ENCODE peak calls at places on chromosomes 3 and 15, in five cellular contexts. One of them, this sample, is unnamed.

GRCh38 chr15:83446904-83447708 is at the start of gene SH3GL3:
- DNase-seq in GM13976: peak; percentile 33
- DNase-seq in activated CD8-positive, alpha-beta T cell treated with anti-CD3 and anti-CD28 coated beads for 36 hours: peak; percentile 80
- DNase-seq in fibroblast of the aortic adventitia: peak; percentile 52
- DNase-seq in WTC11: peak; percentile 79
- DNase-seq in this sample: no peak

GRCh38 chr3:32360514-32360869 is 31.2 kb upstream of the CMTM7 start:
- DNase-seq in activated CD8-positive, alpha-beta T cell treated with anti-CD3 and anti-CD28 coated beads for 36 hours: no peak
- DNase-seq in GM13976: no peak
- DNase-seq in WTC11: no peak
- DNase-seq in fibroblast of the aortic adventitia: no peak
- DNase-seq in this sample: no peak

GRCh38 chr15:75887178-75887577 is 16.5 kb upstream of the FBXO22 start:
- DNase-seq in activated CD8-positive, alpha-beta T cell treated with anti-CD3 and anti-CD28 coated beads for 36 hours: no peak
- DNase-seq in WTC11: no peak
- DNase-seq in GM13976: no peak
- DNase-seq in fibroblast of the aortic adventitia: no peak
- DNase-seq in this sample: no peak

GRCh38 chr3:35383719-35384555 is 255.4 kb upstream of the ARPP21 start:
- DNase-seq in WTC11: no peak
- DNase-seq in activated CD8-positive, alpha-beta T cell treated with anti-CD3 and anti-CD28 coated beads for 36 hours: no peak
- DNase-seq in fibroblast of the aortic adventitia: no peak
- DNase-seq in GM13976: no peak
- DNase-seq in this sample: no peak

GRCh38 chr3:65919841-65920240 is 118.9 kb downstream of the MAGI1 start:
- DNase-seq in activated CD8-positive, alpha-beta T cell treated with anti-CD3 and anti-CD28 coated beads for 36 hours: no peak
- DNase-seq in fibroblast of the aortic adventitia: peak; percentile 36
- DNase-seq in GM13976: no peak
- DNase-seq in WTC11: no peak
- DNase-seq in this sample: no peak

GRCh38 chr3:109025896-109026295 is 72.2 kb upstream of the GUCA1C start:
- DNase-seq in fibroblast of the aortic adventitia: no peak
- DNase-seq in GM13976: no peak
- DNase-seq in activated CD8-positive, alpha-beta T cell treated with anti-CD3 and anti-CD28 coated beads for 36 hours: no peak
- DNase-seq in WTC11: no peak
- DNase-seq in this sample: no peak

GRCh38 chr15:87942316-87942715 is 314.2 kb downstream of the NTRK3 start:
- DNase-seq in activated CD8-positive, alpha-beta T cell treated with anti-CD3 and anti-CD28 coated beads for 36 hours: no peak
- DNase-seq in fibroblast of the aortic adventitia: no peak
- DNase-seq in GM13976: no peak
- DNase-seq in WTC11: no peak
- DNase-seq in this sample: no peak

GRCh38 chr3:38151667-38152265 is 13.3 kb downstream of the MYD88 start:
- DNase-seq in WTC11: no peak
- DNase-seq in GM13976: no peak
- DNase-seq in fibroblast of the aortic adventitia: peak; percentile 49
- DNase-seq in activated CD8-positive, alpha-beta T cell treated with anti-CD3 and anti-CD28 coated beads for 36 hours: no peak
- DNase-seq in this sample: no peak

GRCh38 chr3:131701153-131701791 is 198.5 kb upstream of the MRPL3 start:
- DNase-seq in WTC11: no peak
- DNase-seq in activated CD8-positive, alpha-beta T cell treated with anti-CD3 and anti-CD28 coated beads for 36 hours: no peak
- DNase-seq in fibroblast of the aortic adventitia: no peak
- DNase-seq in GM13976: no peak
- DNase-seq in this sample: no peak

GRCh38 chr15:90423920-90424319 is 35.9 kb downstream of the IQGAP1 start:
- DNase-seq in GM13976: no peak
- DNase-seq in WTC11: no peak
- DNase-seq in activated CD8-positive, alpha-beta T cell treated with anti-CD3 and anti-CD28 coated beads for 36 hours: no peak
- DNase-seq in fibroblast of the aortic adventitia: no peak
- DNase-seq in this sample: no peak

GRCh38 chr3:58206406-58207011 is 4.3 kb downstream of the DNASE1L3 start:
- DNase-seq in WTC11: no peak
- DNase-seq in activated CD8-positive, alpha-beta T cell treated with anti-CD3 and anti-CD28 coated beads for 36 hours: peak; percentile 64
- DNase-seq in GM13976: no peak
- DNase-seq in fibroblast of the aortic adventitia: peak; percentile 55
- DNase-seq in this sample: no peak

GRCh38 chr3:175176556-175176955 is 317.4 kb downstream of the NAALADL2 start:
- DNase-seq in WTC11: no peak
- DNase-seq in activated CD8-positive, alpha-beta T cell treated with anti-CD3 and anti-CD28 coated beads for 36 hours: no peak
- DNase-seq in GM13976: no peak
- DNase-seq in fibroblast of the aortic adventitia: no peak
- DNase-seq in this sample: no peak

GRCh38 chr15:58258501-58259274 is 120.5 kb downstream of the AQP9 start:
- DNase-seq in WTC11: no peak
- DNase-seq in fibroblast of the aortic adventitia: no peak
- DNase-seq in GM13976: no peak
- DNase-seq in activated CD8-positive, alpha-beta T cell treated with anti-CD3 and anti-CD28 coated beads for 36 hours: no peak
- DNase-seq in this sample: no peak

GRCh38 chr3:124491098-124491497 is 239.2 kb upstream of the UMPS start:
- DNase-seq in WTC11: no peak
- DNase-seq in activated CD8-positive, alpha-beta T cell treated with anti-CD3 and anti-CD28 coated beads for 36 hours: no peak
- DNase-seq in GM13976: no peak
- DNase-seq in fibroblast of the aortic adventitia: no peak
- DNase-seq in this sample: no peak

GRCh38 chr3:152402698-152403456 is 134.1 kb downstream of the MBNL1 start:
- DNase-seq in activated CD8-positive, alpha-beta T cell treated with anti-CD3 and anti-CD28 coated beads for 36 hours: peak; percentile 35
- DNase-seq in GM13976: no peak
- DNase-seq in WTC11: no peak
- DNase-seq in fibroblast of the aortic adventitia: no peak
- DNase-seq in this sample: no peak

GRCh38 chr15:64247906-64248541 is 85.2 kb upstream of the PPIB start:
- DNase-seq in WTC11: no peak
- DNase-seq in fibroblast of the aortic adventitia: peak; percentile 79
- DNase-seq in GM13976: peak; percentile 54
- DNase-seq in activated CD8-positive, alpha-beta T cell treated with anti-CD3 and anti-CD28 coated beads for 36 hours: peak; percentile 45
- DNase-seq in this sample: peak; percentile 82

GRCh38 chr15:50783895-50784294 is 18.4 kb upstream of the SPPL2A start:
- DNase-seq in GM13976: no peak
- DNase-seq in WTC11: no peak
- DNase-seq in fibroblast of the aortic adventitia: no peak
- DNase-seq in activated CD8-positive, alpha-beta T cell treated with anti-CD3 and anti-CD28 coated beads for 36 hours: no peak
- DNase-seq in this sample: no peak

GRCh38 chr3:181442066-181442465 is 269.7 kb upstream of the SOX2 start:
- DNase-seq in activated CD8-positive, alpha-beta T cell treated with anti-CD3 and anti-CD28 coated beads for 36 hours: no peak
- DNase-seq in GM13976: no peak
- DNase-seq in WTC11: no peak
- DNase-seq in fibroblast of the aortic adventitia: no peak
- DNase-seq in this sample: no peak

GRCh38 chr3:123668906-123669305 is 84.1 kb upstream of the HACD2 start:
- DNase-seq in WTC11: no peak
- DNase-seq in GM13976: no peak
- DNase-seq in fibroblast of the aortic adventitia: no peak
- DNase-seq in activated CD8-positive, alpha-beta T cell treated with anti-CD3 and anti-CD28 coated beads for 36 hours: no peak
- DNase-seq in this sample: no peak

GRCh38 chr15:50697109-50697797 is 10.7 kb upstream of the TRPM7 start:
- DNase-seq in WTC11: no peak
- DNase-seq in activated CD8-positive, alpha-beta T cell treated with anti-CD3 and anti-CD28 coated beads for 36 hours: no peak
- DNase-seq in GM13976: no peak
- DNase-seq in fibroblast of the aortic adventitia: peak; percentile 16
- DNase-seq in this sample: no peak

GRCh38 chr3:134242649-134243637 is 7.7 kb downstream of the RYK start:
- DNase-seq in WTC11: no peak
- DNase-seq in GM13976: no peak
- DNase-seq in activated CD8-positive, alpha-beta T cell treated with anti-CD3 and anti-CD28 coated beads for 36 hours: no peak
- DNase-seq in fibroblast of the aortic adventitia: peak; percentile 88
- DNase-seq in this sample: peak; percentile 71

GRCh38 chr3:72078661-72079368 is 293.9 kb upstream of the PROK2 start:
- DNase-seq in WTC11: no peak
- DNase-seq in GM13976: no peak
- DNase-seq in activated CD8-positive, alpha-beta T cell treated with anti-CD3 and anti-CD28 coated beads for 36 hours: no peak
- DNase-seq in fibroblast of the aortic adventitia: no peak
- DNase-seq in this sample: no peak

GRCh38 chr3:139491027-139491700 is 14.8 kb upstream of the RBP2 start:
- DNase-seq in fibroblast of the aortic adventitia: no peak
- DNase-seq in activated CD8-positive, alpha-beta T cell treated with anti-CD3 and anti-CD28 coated beads for 36 hours: no peak
- DNase-seq in GM13976: no peak
- DNase-seq in WTC11: no peak
- DNase-seq in this sample: no peak

GRCh38 chr3:146374146-146374545 is 95.2 kb downstream of the PLSCR2 start:
- DNase-seq in activated CD8-positive, alpha-beta T cell treated with anti-CD3 and anti-CD28 coated beads for 36 hours: no peak
- DNase-seq in fibroblast of the aortic adventitia: peak; percentile 55
- DNase-seq in WTC11: no peak
- DNase-seq in GM13976: no peak
- DNase-seq in this sample: peak; percentile 35

GRCh38 chr15:48823237-48823636 is 12.4 kb upstream of the CEP152 start:
- DNase-seq in GM13976: no peak
- DNase-seq in fibroblast of the aortic adventitia: no peak
- DNase-seq in activated CD8-positive, alpha-beta T cell treated with anti-CD3 and anti-CD28 coated beads for 36 hours: no peak
- DNase-seq in WTC11: peak; percentile 17
- DNase-seq in this sample: no peak

GRCh38 chr3:60582285-60582684 is 669.0 kb downstream of the FHIT start:
- DNase-seq in activated CD8-positive, alpha-beta T cell treated with anti-CD3 and anti-CD28 coated beads for 36 hours: no peak
- DNase-seq in WTC11: no peak
- DNase-seq in GM13976: no peak
- DNase-seq in fibroblast of the aortic adventitia: peak; percentile 13
- DNase-seq in this sample: no peak

GRCh38 chr3:171387047-171387446 is 73.2 kb downstream of the TNIK start:
- DNase-seq in GM13976: no peak
- DNase-seq in WTC11: no peak
- DNase-seq in activated CD8-positive, alpha-beta T cell treated with anti-CD3 and anti-CD28 coated beads for 36 hours: no peak
- DNase-seq in fibroblast of the aortic adventitia: no peak
- DNase-seq in this sample: no peak

GRCh38 chr3:45832691-45833090 is 9.2 kb downstream of the LZTFL1 start:
- DNase-seq in GM13976: no peak
- DNase-seq in WTC11: no peak
- DNase-seq in fibroblast of the aortic adventitia: peak; percentile 28
- DNase-seq in activated CD8-positive, alpha-beta T cell treated with anti-CD3 and anti-CD28 coated beads for 36 hours: peak; percentile 18
- DNase-seq in this sample: no peak
- TF ChIP-seq CTCF in GM13976: no peak
- TF ChIP-seq CTCF in WTC11: no peak
- TF ChIP-seq CTCF in fibroblast of the aortic adventitia: peak; percentile 28
- TF ChIP-seq CTCF in activated CD8-positive, alpha-beta T cell treated with anti-CD3 and anti-CD28 coated beads for 36 hours: no peak
- TF ChIP-seq CTCF in this sample: peak; percentile 11

GRCh38 chr15:92244703-92245102 is 149.0 kb upstream of the ST8SIA2 start:
- DNase-seq in activated CD8-positive, alpha-beta T cell treated with anti-CD3 and anti-CD28 coated beads for 36 hours: no peak
- DNase-seq in GM13976: no peak
- DNase-seq in fibroblast of the aortic adventitia: no peak
- DNase-seq in WTC11: no peak
- DNase-seq in this sample: no peak
- TF ChIP-seq CTCF in activated CD8-positive, alpha-beta T cell treated with anti-CD3 and anti-CD28 coated beads for 36 hours: no peak
- TF ChIP-seq CTCF in GM13976: no peak
- TF ChIP-seq CTCF in fibroblast of the aortic adventitia: no peak
- TF ChIP-seq CTCF in WTC11: no peak
- TF ChIP-seq CTCF in this sample: no peak

GRCh38 chr15:34362047-34362773 is 4.8 kb downstream of the LPCAT4 start:
- DNase-seq in fibroblast of the aortic adventitia: no peak
- DNase-seq in GM13976: no peak
- DNase-seq in WTC11: no peak
- DNase-seq in activated CD8-positive, alpha-beta T cell treated with anti-CD3 and anti-CD28 coated beads for 36 hours: no peak
- DNase-seq in this sample: no peak
- TF ChIP-seq CTCF in fibroblast of the aortic adventitia: no peak
- TF ChIP-seq CTCF in GM13976: no peak
- TF ChIP-seq CTCF in WTC11: no peak
- TF ChIP-seq CTCF in activated CD8-positive, alpha-beta T cell treated with anti-CD3 and anti-CD28 coated beads for 36 hours: no peak
- TF ChIP-seq CTCF in this sample: no peak

DNA sequence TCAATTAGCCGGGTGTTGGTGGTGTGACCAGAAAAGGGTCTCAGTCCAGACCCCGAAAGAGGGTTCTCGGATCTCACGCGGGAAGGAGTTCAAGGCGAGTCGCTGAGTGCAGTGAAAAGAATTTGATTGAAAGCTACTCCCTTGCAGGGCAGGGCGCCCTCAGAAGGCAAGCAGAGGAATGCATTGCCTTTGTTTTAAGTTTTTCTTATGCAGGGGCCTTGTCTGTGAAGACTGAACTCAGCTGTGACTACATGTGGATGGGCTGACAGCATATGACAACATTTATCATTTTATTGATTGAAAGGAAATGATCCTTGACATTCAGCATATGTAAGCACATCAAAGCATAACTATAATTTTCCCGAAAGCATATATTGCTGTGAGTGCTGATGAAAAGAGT is 11.8 kb downstream of the CPN2 start:
- DNase-seq in WTC11: peak; percentile 38
- DNase-seq in GM13976: no peak
- DNase-seq in activated CD8-positive, alpha-beta T cell treated with anti-CD3 and anti-CD28 coated beads for 36 hours: no peak
- DNase-seq in fibroblast of the aortic adventitia: no peak
- DNase-seq in this sample: no peak
- TF ChIP-seq CTCF in WTC11: peak; percentile 14
- TF ChIP-seq CTCF in GM13976: no peak
- TF ChIP-seq CTCF in activated CD8-positive, alpha-beta T cell treated with anti-CD3 and anti-CD28 coated beads for 36 hours: peak; percentile 9
- TF ChIP-seq CTCF in fibroblast of the aortic adventitia: no peak
- TF ChIP-seq CTCF in this sample: no peak

GRCh38 chr3:46974421-46975227 is 1.9 kb downstream of the CCDC12 start:
- DNase-seq in WTC11: no peak
- DNase-seq in GM13976: no peak
- DNase-seq in fibroblast of the aortic adventitia: no peak
- DNase-seq in activated CD8-positive, alpha-beta T cell treated with anti-CD3 and anti-CD28 coated beads for 36 hours: no peak
- DNase-seq in this sample: no peak
- TF ChIP-seq CTCF in WTC11: no peak
- TF ChIP-seq CTCF in GM13976: no peak
- TF ChIP-seq CTCF in fibroblast of the aortic adventitia: no peak
- TF ChIP-seq CTCF in activated CD8-positive, alpha-beta T cell treated with anti-CD3 and anti-CD28 coated beads for 36 hours: no peak
- TF ChIP-seq CTCF in this sample: no peak

GRCh38 chr3:55166577-55167555 is 239.0 kb upstream of the LRTM1 start:
- DNase-seq in GM13976: no peak
- DNase-seq in fibroblast of the aortic adventitia: peak; percentile 46
- DNase-seq in WTC11: no peak
- DNase-seq in activated CD8-positive, alpha-beta T cell treated with anti-CD3 and anti-CD28 coated beads for 36 hours: no peak
- DNase-seq in this sample: no peak
- TF ChIP-seq CTCF in GM13976: no peak
- TF ChIP-seq CTCF in fibroblast of the aortic adventitia: peak; percentile 4
- TF ChIP-seq CTCF in WTC11: no peak
- TF ChIP-seq CTCF in activated CD8-positive, alpha-beta T cell treated with anti-CD3 and anti-CD28 coated beads for 36 hours: no peak
- TF ChIP-seq CTCF in this sample: no peak

DNA sequence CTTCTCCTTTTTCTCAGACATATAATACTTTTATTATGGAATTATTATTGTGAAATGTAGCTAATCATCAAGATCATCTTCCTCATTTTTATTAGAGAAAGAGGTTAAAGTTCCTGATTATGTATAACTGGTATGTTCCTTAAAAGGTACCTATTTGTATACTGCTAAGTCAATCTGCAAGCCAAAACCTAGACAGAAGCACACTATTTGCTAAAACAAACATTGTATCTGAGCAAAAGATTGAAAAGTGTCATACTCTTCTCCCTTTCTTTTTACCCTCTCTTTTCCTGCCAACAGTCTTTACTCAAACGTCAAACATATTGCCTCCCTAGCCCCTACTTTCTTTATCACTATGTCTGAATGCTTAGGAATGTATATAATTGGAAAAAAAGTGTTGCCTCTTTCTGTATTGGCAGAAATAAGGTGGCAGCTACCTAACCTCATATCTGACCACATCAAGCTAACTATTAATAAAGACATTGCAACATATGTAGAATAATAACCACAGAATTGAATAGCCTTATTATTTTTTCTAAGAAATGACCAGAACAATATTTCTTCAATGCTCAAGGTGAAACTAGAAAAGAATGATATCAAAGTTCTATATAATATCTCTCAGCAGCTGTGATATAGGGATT is 18.5 kb downstream of the SEC11A start:
- DNase-seq in GM13976: no peak
- DNase-seq in activated CD8-positive, alpha-beta T cell treated with anti-CD3 and anti-CD28 coated beads for 36 hours: no peak
- DNase-seq in fibroblast of the aortic adventitia: no peak
- DNase-seq in WTC11: no peak
- DNase-seq in this sample: no peak
- TF ChIP-seq CTCF in GM13976: no peak
- TF ChIP-seq CTCF in activated CD8-positive, alpha-beta T cell treated with anti-CD3 and anti-CD28 coated beads for 36 hours: no peak
- TF ChIP-seq CTCF in fibroblast of the aortic adventitia: no peak
- TF ChIP-seq CTCF in WTC11: no peak
- TF ChIP-seq CTCF in this sample: no peak

This sample was measured in AG09319.